ENCODE peak calls at places on chromosomes 3 and 15, in seven cellular contexts. C, V, S, A, N, X and J are unnamed samples.

GRCh38 chr3:177108648-177109047 is 88.6 kb downstream of the TBL1XR1 start:
- DNase-seq in C (no peak), V (no peak), S (no peak), A (no peak), N (no peak), X (no peak), J (no peak)

GRCh38 chr3:48656061-48656840 is 6.4 kb downstream of the CELSR3 start:
- DNase-seq in C (peak), V (no peak), S (peak), A (peak), N (no peak), X (peak), J (peak)

GRCh38 chr15:47870956-47871625 is 153.8 kb downstream of the SEMA6D start:
- DNase-seq in C (no peak), V (no peak), S (no peak), A (peak), N (peak), X (peak), J (no peak)

GRCh38 chr15:74789171-74789627 is 7.3 kb downstream of the CSK start:
- DNase-seq in C (no peak), V (no peak), S (no peak), A (no peak), N (no peak), X (no peak), J (peak)

GRCh38 chr15:79431636-79432344 is at the start of gene MINAR1:
- DNase-seq in C (no peak), V (no peak), S (no peak), A (peak), N (no peak), X (peak), J (peak)

GRCh38 chr3:51163051-51163450 is 222.0 kb upstream of the MANF start:
- DNase-seq in C (no peak), V (no peak), S (no peak), A (no peak), N (no peak), X (no peak), J (no peak)

GRCh38 chr15:68400066-68400456 is 31.9 kb downstream of the ITGA11 start:
- DNase-seq in C (no peak), V (no peak), S (no peak), A (no peak), N (no peak), X (no peak), J (no peak)

GRCh38 chr3:35137612-35138011 is 501.7 kb upstream of the ARPP21 start:
- DNase-seq in C (no peak), V (no peak), S (no peak), A (no peak), N (no peak), X (no peak), J (no peak)

GRCh38 chr3:127326341-127326740 is 38.5 kb upstream of the PRR20G start:
- DNase-seq in C (no peak), V (no peak), S (no peak), A (no peak), N (no peak), X (no peak), J (no peak)

GRCh38 chr3:153246805-153247204 is 84.8 kb downstream of the RAP2B start:
- DNase-seq in C (no peak), V (no peak), S (no peak), A (no peak), N (no peak), X (peak), J (no peak)

GRCh38 chr15:88497109-88497761 is 29.7 kb downstream of the MRPS11 start:
- DNase-seq in C (peak), V (no peak), S (no peak), A (no peak), N (no peak), X (no peak), J (no peak)

GRCh38 chr15:27359586-27359985 is 388.6 kb downstream of the GABRG3 start:
- DNase-seq in C (no peak), V (no peak), S (no peak), A (no peak), N (no peak), X (no peak), J (no peak)

GRCh38 chr3:184354121-184354728 is 7.2 kb downstream of the CLCN2 start:
- DNase-seq in C (peak), V (no peak), S (peak), A (peak), N (no peak), X (peak), J (peak)

GRCh38 chr15:101198820-101199219 is 53.0 kb downstream of the CHSY1 start:
- DNase-seq in C (no peak), V (no peak), S (no peak), A (no peak), N (no peak), X (no peak), J (no peak)

GRCh38 chr3:118688396-118688884 is 346.2 kb downstream of the IGSF11 start:
- DNase-seq in C (no peak), V (no peak), S (no peak), A (no peak), N (no peak), X (no peak), J (no peak)

GRCh38 chr15:89459271-89460038 is 36.9 kb downstream of the RHCG start:
- DNase-seq in C (no peak), V (no peak), S (no peak), A (no peak), N (no peak), X (no peak), J (no peak)

GRCh38 chr15:71974211-71974610 is 143.7 kb downstream of the MYO9A start:
- DNase-seq in C (no peak), V (no peak), S (no peak), A (no peak), N (no peak), X (no peak), J (no peak)

GRCh38 chr3:185764168-185764988 is 60.5 kb downstream of the IGF2BP2 start:
- DNase-seq in C (no peak), V (no peak), S (no peak), A (no peak), N (no peak), X (peak), J (no peak)